ENCODE peak calls at places on chromosome 1, in nine cellular contexts. One of them, this sample, is unnamed.

GRCh38 chr1:180778782-180779398 is 133.8 kb upstream of the KIAA1614 start:
- DNase-seq in KG1: no peak
- DNase-seq in 8988T: no peak
- DNase-seq in HTR-8/SVneo: peak
- DNase-seq in activated naive CD8-positive, alpha-beta T cell treated with anti-CD3 and anti-CD28 coated beads, Interleukin-2, amount 50 U/mL, for 24 hours: no peak
- DNase-seq in heart right ventricle: no peak
- DNase-seq in activated CD4-positive, alpha-beta T cell treated with anti-CD3 and anti-CD28 coated beads, Interleukin-2, amount 10 ng/mL, durations not matched to agents 7 days and 5 days: peak
- DNase-seq in NCI-H774: no peak
- DNase-seq in GM04503: no peak
- DNase-seq in this sample: no peak

GRCh38 chr1:93668121-93668520 is 13.5 kb downstream of the BCAR3 start:
- DNase-seq in KG1: no peak
- DNase-seq in 8988T: no peak
- DNase-seq in HTR-8/SVneo: no peak
- DNase-seq in activated naive CD8-positive, alpha-beta T cell treated with anti-CD3 and anti-CD28 coated beads, Interleukin-2, amount 50 U/mL, for 24 hours: no peak
- DNase-seq in heart right ventricle: no peak
- DNase-seq in activated CD4-positive, alpha-beta T cell treated with anti-CD3 and anti-CD28 coated beads, Interleukin-2, amount 10 ng/mL, durations not matched to agents 7 days and 5 days: no peak
- DNase-seq in NCI-H774: no peak
- DNase-seq in GM04503: no peak
- DNase-seq in this sample: no peak

GRCh38 chr1:108511764-108512163 is 48.1 kb upstream of the EEIG2 start:
- DNase-seq in KG1: no peak
- DNase-seq in 8988T: no peak
- DNase-seq in HTR-8/SVneo: no peak
- DNase-seq in activated naive CD8-positive, alpha-beta T cell treated with anti-CD3 and anti-CD28 coated beads, Interleukin-2, amount 50 U/mL, for 24 hours: no peak
- DNase-seq in heart right ventricle: no peak
- DNase-seq in activated CD4-positive, alpha-beta T cell treated with anti-CD3 and anti-CD28 coated beads, Interleukin-2, amount 10 ng/mL, durations not matched to agents 7 days and 5 days: no peak
- DNase-seq in NCI-H774: no peak
- DNase-seq in GM04503: no peak
- DNase-seq in this sample: no peak

GRCh38 chr1:44256762-44257554 is 43.7 kb downstream of the DMAP1 start:
- DNase-seq in KG1: no peak
- DNase-seq in 8988T: no peak
- DNase-seq in HTR-8/SVneo: no peak
- DNase-seq in activated naive CD8-positive, alpha-beta T cell treated with anti-CD3 and anti-CD28 coated beads, Interleukin-2, amount 50 U/mL, for 24 hours: no peak
- DNase-seq in heart right ventricle: no peak
- DNase-seq in activated CD4-positive, alpha-beta T cell treated with anti-CD3 and anti-CD28 coated beads, Interleukin-2, amount 10 ng/mL, durations not matched to agents 7 days and 5 days: no peak
- DNase-seq in NCI-H774: no peak
- DNase-seq in GM04503: no peak
- DNase-seq in this sample: no peak

GRCh38 chr1:234647245-234647644 is 37.3 kb upstream of the IRF2BP2 start:
- DNase-seq in KG1: no peak
- DNase-seq in 8988T: no peak
- DNase-seq in HTR-8/SVneo: no peak
- DNase-seq in activated naive CD8-positive, alpha-beta T cell treated with anti-CD3 and anti-CD28 coated beads, Interleukin-2, amount 50 U/mL, for 24 hours: no peak
- DNase-seq in heart right ventricle: no peak
- DNase-seq in activated CD4-positive, alpha-beta T cell treated with anti-CD3 and anti-CD28 coated beads, Interleukin-2, amount 10 ng/mL, durations not matched to agents 7 days and 5 days: no peak
- DNase-seq in NCI-H774: peak
- DNase-seq in GM04503: no peak
- DNase-seq in this sample: no peak

GRCh38 chr1:68142461-68142860 is 89.9 kb downstream of the WLS start:
- DNase-seq in KG1: no peak
- DNase-seq in 8988T: no peak
- DNase-seq in HTR-8/SVneo: no peak
- DNase-seq in activated naive CD8-positive, alpha-beta T cell treated with anti-CD3 and anti-CD28 coated beads, Interleukin-2, amount 50 U/mL, for 24 hours: no peak
- DNase-seq in heart right ventricle: no peak
- DNase-seq in activated CD4-positive, alpha-beta T cell treated with anti-CD3 and anti-CD28 coated beads, Interleukin-2, amount 10 ng/mL, durations not matched to agents 7 days and 5 days: no peak
- DNase-seq in NCI-H774: no peak
- DNase-seq in GM04503: no peak
- DNase-seq in this sample: no peak

GRCh38 chr1:184838374-184838995 is 83.8 kb upstream of the EDEM3 start:
- DNase-seq in KG1: no peak
- DNase-seq in 8988T: no peak
- DNase-seq in HTR-8/SVneo: peak
- DNase-seq in activated naive CD8-positive, alpha-beta T cell treated with anti-CD3 and anti-CD28 coated beads, Interleukin-2, amount 50 U/mL, for 24 hours: no peak
- DNase-seq in heart right ventricle: no peak
- DNase-seq in activated CD4-positive, alpha-beta T cell treated with anti-CD3 and anti-CD28 coated beads, Interleukin-2, amount 10 ng/mL, durations not matched to agents 7 days and 5 days: no peak
- DNase-seq in NCI-H774: no peak
- DNase-seq in GM04503: peak
- DNase-seq in this sample: no peak

GRCh38 chr1:22829001-22829989 is 118.7 kb downstream of the EPHB2 start:
- DNase-seq in KG1: no peak
- DNase-seq in 8988T: no peak
- DNase-seq in HTR-8/SVneo: no peak
- DNase-seq in activated naive CD8-positive, alpha-beta T cell treated with anti-CD3 and anti-CD28 coated beads, Interleukin-2, amount 50 U/mL, for 24 hours: no peak
- DNase-seq in heart right ventricle: no peak
- DNase-seq in activated CD4-positive, alpha-beta T cell treated with anti-CD3 and anti-CD28 coated beads, Interleukin-2, amount 10 ng/mL, durations not matched to agents 7 days and 5 days: no peak
- DNase-seq in NCI-H774: no peak
- DNase-seq in GM04503: no peak
- DNase-seq in this sample: no peak

GRCh38 chr1:16612332-16613172 is 812 bp downstream of the NBPF1 start:
- DNase-seq in KG1: peak
- DNase-seq in 8988T: no peak
- DNase-seq in HTR-8/SVneo: peak
- DNase-seq in activated naive CD8-positive, alpha-beta T cell treated with anti-CD3 and anti-CD28 coated beads, Interleukin-2, amount 50 U/mL, for 24 hours: peak
- DNase-seq in heart right ventricle: no peak
- DNase-seq in activated CD4-positive, alpha-beta T cell treated with anti-CD3 and anti-CD28 coated beads, Interleukin-2, amount 10 ng/mL, durations not matched to agents 7 days and 5 days: peak
- DNase-seq in NCI-H774: no peak
- DNase-seq in GM04503: peak
- DNase-seq in this sample: no peak

GRCh38 chr1:201285846-201286245 is 2.5 kb downstream of the PKP1 start:
- DNase-seq in KG1: no peak
- DNase-seq in 8988T: no peak
- DNase-seq in HTR-8/SVneo: no peak
- DNase-seq in activated naive CD8-positive, alpha-beta T cell treated with anti-CD3 and anti-CD28 coated beads, Interleukin-2, amount 50 U/mL, for 24 hours: no peak
- DNase-seq in heart right ventricle: no peak
- DNase-seq in activated CD4-positive, alpha-beta T cell treated with anti-CD3 and anti-CD28 coated beads, Interleukin-2, amount 10 ng/mL, durations not matched to agents 7 days and 5 days: no peak
- DNase-seq in NCI-H774: no peak
- DNase-seq in GM04503: no peak
- DNase-seq in this sample: no peak

GRCh38 chr1:201085902-201086735 is 26.1 kb downstream of the CACNA1S start:
- DNase-seq in KG1: no peak
- DNase-seq in 8988T: peak
- DNase-seq in HTR-8/SVneo: peak
- DNase-seq in activated naive CD8-positive, alpha-beta T cell treated with anti-CD3 and anti-CD28 coated beads, Interleukin-2, amount 50 U/mL, for 24 hours: peak
- DNase-seq in heart right ventricle: peak
- DNase-seq in activated CD4-positive, alpha-beta T cell treated with anti-CD3 and anti-CD28 coated beads, Interleukin-2, amount 10 ng/mL, durations not matched to agents 7 days and 5 days: peak
- DNase-seq in NCI-H774: no peak
- DNase-seq in GM04503: no peak
- DNase-seq in this sample: peak

GRCh38 chr1:3892748-3893147 is 7.3 kb downstream of the C1orf174 start:
- DNase-seq in KG1: no peak
- DNase-seq in 8988T: no peak
- DNase-seq in HTR-8/SVneo: no peak
- DNase-seq in activated naive CD8-positive, alpha-beta T cell treated with anti-CD3 and anti-CD28 coated beads, Interleukin-2, amount 50 U/mL, for 24 hours: no peak
- DNase-seq in heart right ventricle: peak
- DNase-seq in activated CD4-positive, alpha-beta T cell treated with anti-CD3 and anti-CD28 coated beads, Interleukin-2, amount 10 ng/mL, durations not matched to agents 7 days and 5 days: no peak
- DNase-seq in NCI-H774: no peak
- DNase-seq in GM04503: no peak
- DNase-seq in this sample: no peak

GRCh38 chr1:150560011-150560438 is 10.8 kb downstream of the ADAMTSL4 start:
- DNase-seq in KG1: peak
- DNase-seq in 8988T: peak
- DNase-seq in HTR-8/SVneo: peak
- DNase-seq in activated naive CD8-positive, alpha-beta T cell treated with anti-CD3 and anti-CD28 coated beads, Interleukin-2, amount 50 U/mL, for 24 hours: peak
- DNase-seq in heart right ventricle: peak
- DNase-seq in activated CD4-positive, alpha-beta T cell treated with anti-CD3 and anti-CD28 coated beads, Interleukin-2, amount 10 ng/mL, durations not matched to agents 7 days and 5 days: peak
- DNase-seq in NCI-H774: peak
- DNase-seq in GM04503: no peak
- DNase-seq in this sample: peak

GRCh38 chr1:242242983-242243382 is 244.1 kb upstream of the MAP1LC3C start:
- DNase-seq in KG1: no peak
- DNase-seq in 8988T: no peak
- DNase-seq in HTR-8/SVneo: no peak
- DNase-seq in activated naive CD8-positive, alpha-beta T cell treated with anti-CD3 and anti-CD28 coated beads, Interleukin-2, amount 50 U/mL, for 24 hours: no peak
- DNase-seq in heart right ventricle: no peak
- DNase-seq in activated CD4-positive, alpha-beta T cell treated with anti-CD3 and anti-CD28 coated beads, Interleukin-2, amount 10 ng/mL, durations not matched to agents 7 days and 5 days: no peak
- DNase-seq in NCI-H774: no peak
- DNase-seq in GM04503: no peak
- DNase-seq in this sample: no peak

GRCh38 chr1:115078708-115079107 is 10.6 kb downstream of the TSPAN2 start:
- DNase-seq in KG1: no peak
- DNase-seq in 8988T: no peak
- DNase-seq in HTR-8/SVneo: no peak
- DNase-seq in activated naive CD8-positive, alpha-beta T cell treated with anti-CD3 and anti-CD28 coated beads, Interleukin-2, amount 50 U/mL, for 24 hours: no peak
- DNase-seq in heart right ventricle: no peak
- DNase-seq in activated CD4-positive, alpha-beta T cell treated with anti-CD3 and anti-CD28 coated beads, Interleukin-2, amount 10 ng/mL, durations not matched to agents 7 days and 5 days: no peak
- DNase-seq in NCI-H774: no peak
- DNase-seq in GM04503: no peak
- DNase-seq in this sample: no peak

GRCh38 chr1:151777317-151777716 is 13.0 kb downstream of the TDRKH start:
- DNase-seq in KG1: no peak
- DNase-seq in 8988T: no peak
- DNase-seq in HTR-8/SVneo: no peak
- DNase-seq in activated naive CD8-positive, alpha-beta T cell treated with anti-CD3 and anti-CD28 coated beads, Interleukin-2, amount 50 U/mL, for 24 hours: no peak
- DNase-seq in heart right ventricle: no peak
- DNase-seq in activated CD4-positive, alpha-beta T cell treated with anti-CD3 and anti-CD28 coated beads, Interleukin-2, amount 10 ng/mL, durations not matched to agents 7 days and 5 days: no peak
- DNase-seq in NCI-H774: no peak
- DNase-seq in GM04503: no peak
- DNase-seq in this sample: no peak

GRCh38 chr1:32394890-32395415 is 712 bp upstream of the BSDC1 start:
- DNase-seq in KG1: no peak
- DNase-seq in 8988T: no peak
- DNase-seq in HTR-8/SVneo: no peak
- DNase-seq in activated naive CD8-positive, alpha-beta T cell treated with anti-CD3 and anti-CD28 coated beads, Interleukin-2, amount 50 U/mL, for 24 hours: no peak
- DNase-seq in heart right ventricle: no peak
- DNase-seq in activated CD4-positive, alpha-beta T cell treated with anti-CD3 and anti-CD28 coated beads, Interleukin-2, amount 10 ng/mL, durations not matched to agents 7 days and 5 days: no peak
- DNase-seq in NCI-H774: no peak
- DNase-seq in GM04503: no peak
- DNase-seq in this sample: no peak

GRCh38 chr1:232561381-232561780 is 68.6 kb downstream of the SIPA1L2 start:
- DNase-seq in KG1: no peak
- DNase-seq in 8988T: no peak
- DNase-seq in HTR-8/SVneo: no peak
- DNase-seq in activated naive CD8-positive, alpha-beta T cell treated with anti-CD3 and anti-CD28 coated beads, Interleukin-2, amount 50 U/mL, for 24 hours: no peak
- DNase-seq in heart right ventricle: no peak
- DNase-seq in activated CD4-positive, alpha-beta T cell treated with anti-CD3 and anti-CD28 coated beads, Interleukin-2, amount 10 ng/mL, durations not matched to agents 7 days and 5 days: no peak
- DNase-seq in NCI-H774: no peak
- DNase-seq in GM04503: no peak
- DNase-seq in this sample: no peak

GRCh38 chr1:193660428-193660827 is 474.0 kb upstream of the B3GALT2 start:
- DNase-seq in KG1: no peak
- DNase-seq in 8988T: no peak
- DNase-seq in HTR-8/SVneo: no peak
- DNase-seq in activated naive CD8-positive, alpha-beta T cell treated with anti-CD3 and anti-CD28 coated beads, Interleukin-2, amount 50 U/mL, for 24 hours: no peak
- DNase-seq in heart right ventricle: no peak
- DNase-seq in activated CD4-positive, alpha-beta T cell treated with anti-CD3 and anti-CD28 coated beads, Interleukin-2, amount 10 ng/mL, durations not matched to agents 7 days and 5 days: no peak
- DNase-seq in NCI-H774: no peak
- DNase-seq in GM04503: no peak
- DNase-seq in this sample: no peak

GRCh38 chr1:153962088-153963029 is 978 bp downstream of the SLC39A1 start:
- DNase-seq in KG1: no peak
- DNase-seq in 8988T: no peak
- DNase-seq in HTR-8/SVneo: no peak
- DNase-seq in activated naive CD8-positive, alpha-beta T cell treated with anti-CD3 and anti-CD28 coated beads, Interleukin-2, amount 50 U/mL, for 24 hours: no peak
- DNase-seq in heart right ventricle: no peak
- DNase-seq in activated CD4-positive, alpha-beta T cell treated with anti-CD3 and anti-CD28 coated beads, Interleukin-2, amount 10 ng/mL, durations not matched to agents 7 days and 5 days: no peak
- DNase-seq in NCI-H774: no peak
- DNase-seq in GM04503: no peak
- DNase-seq in this sample: no peak

GRCh38 chr1:177426533-177426932 is 255.8 kb downstream of the BRINP2 start:
- DNase-seq in KG1: no peak
- DNase-seq in 8988T: no peak
- DNase-seq in HTR-8/SVneo: no peak
- DNase-seq in activated naive CD8-positive, alpha-beta T cell treated with anti-CD3 and anti-CD28 coated beads, Interleukin-2, amount 50 U/mL, for 24 hours: no peak
- DNase-seq in heart right ventricle: no peak
- DNase-seq in activated CD4-positive, alpha-beta T cell treated with anti-CD3 and anti-CD28 coated beads, Interleukin-2, amount 10 ng/mL, durations not matched to agents 7 days and 5 days: no peak
- DNase-seq in NCI-H774: no peak
- DNase-seq in GM04503: no peak
- DNase-seq in this sample: no peak

GRCh38 chr1:67572217-67572593 is 112.8 kb upstream of the GADD45A start:
- DNase-seq in KG1: no peak
- DNase-seq in 8988T: no peak
- DNase-seq in HTR-8/SVneo: no peak
- DNase-seq in activated naive CD8-positive, alpha-beta T cell treated with anti-CD3 and anti-CD28 coated beads, Interleukin-2, amount 50 U/mL, for 24 hours: no peak
- DNase-seq in heart right ventricle: no peak
- DNase-seq in activated CD4-positive, alpha-beta T cell treated with anti-CD3 and anti-CD28 coated beads, Interleukin-2, amount 10 ng/mL, durations not matched to agents 7 days and 5 days: no peak
- DNase-seq in NCI-H774: no peak
- DNase-seq in GM04503: no peak
- DNase-seq in this sample: no peak

GRCh38 chr1:11898831-11899467 is 27.3 kb downstream of the KIAA2013 start:
- DNase-seq in KG1: no peak
- DNase-seq in 8988T: no peak
- DNase-seq in HTR-8/SVneo: no peak
- DNase-seq in activated naive CD8-positive, alpha-beta T cell treated with anti-CD3 and anti-CD28 coated beads, Interleukin-2, amount 50 U/mL, for 24 hours: peak
- DNase-seq in heart right ventricle: no peak
- DNase-seq in activated CD4-positive, alpha-beta T cell treated with anti-CD3 and anti-CD28 coated beads, Interleukin-2, amount 10 ng/mL, durations not matched to agents 7 days and 5 days: peak
- DNase-seq in NCI-H774: no peak
- DNase-seq in GM04503: no peak
- DNase-seq in this sample: peak